ENCODE peak calls at places on chromosomes 11 and 22, in four cellular contexts. W, Y, A and J are unnamed samples.
A peak's percentile ranks its signal among the peaks of the same experiment; 100 is the strongest.

GRCh38 chr11:1559103-1559951 is 12.7 kb downstream of the DUSP8 start:
- DNase-seq in W (peak; percentile 99), Y (no peak), A (peak; percentile 91), J (peak; percentile 63)

GRCh38 chr11:41018224-41018623 is 441.2 kb downstream of the LRRC4C start:
- DNase-seq in W (no peak), Y (no peak), A (no peak), J (no peak)

GRCh38 chr11:95994340-95994728 is 70.4 kb upstream of the MTMR2 start:
- DNase-seq in W (no peak), Y (no peak), A (no peak), J (no peak)

GRCh38 chr11:45391168-45391850 is 105.2 kb upstream of the SYT13 start:
- DNase-seq in W (peak; percentile 30), Y (no peak), A (no peak), J (peak; percentile 28)

GRCh38 chr22:36940676-36941075 is 27.2 kb downstream of the CSF2RB start:
- DNase-seq in W (no peak), Y (no peak), A (no peak), J (no peak)

GRCh38 chr11:111734383-111735261 is 31.6 kb downstream of the PPP2R1B start:
- DNase-seq in W (no peak), Y (no peak), A (no peak), J (no peak)

GRCh38 chr22:38841211-38841610 is 2.6 kb downstream of the NPTXR start:
- DNase-seq in W (no peak), Y (no peak), A (peak; percentile 59), J (no peak)

GRCh38 chr22:25407226-25407858 is 157.1 kb upstream of the GRK3 start:
- DNase-seq in W (no peak), Y (no peak), A (no peak), J (no peak)

GRCh38 chr11:114501901-114502300 is 57.8 kb downstream of the NXPE1 start:
- DNase-seq in W (no peak), Y (no peak), A (no peak), J (no peak)

GRCh38 chr11:94678236-94678635 is 89.9 kb upstream of the AMOTL1 start:
- DNase-seq in W (no peak), Y (no peak), A (no peak), J (peak; percentile 6)

GRCh38 chr22:50520826-50521453 is 4.5 kb downstream of the SCO2 start:
- DNase-seq in W (no peak), Y (no peak), A (no peak), J (no peak)

GRCh38 chr22:30502153-30502552 is 3.3 kb downstream of the SEC14L4 start:
- DNase-seq in W (no peak), Y (no peak), A (no peak), J (no peak)

GRCh38 chr11:79348976-79349682 is 91.7 kb downstream of the TENM4 start:
- DNase-seq in W (no peak), Y (no peak), A (no peak), J (no peak)

GRCh38 chr11:121163658-121164308 is 62.7 kb downstream of the TECTA start:
- DNase-seq in W (no peak), Y (no peak), A (no peak), J (no peak)

GRCh38 chr22:36180038-36180880 is 19.7 kb upstream of the APOL3 start:
- DNase-seq in W (peak; percentile 93), Y (no peak), A (peak; percentile 92), J (peak; percentile 77)

GRCh38 chr11:44630511-44631210 is 65.2 kb downstream of the CD82 start:
- DNase-seq in W (peak; percentile 57), Y (no peak), A (no peak), J (no peak)

GRCh38 chr22:46057206-46057605 is 80.2 kb upstream of the WNT7B start:
- DNase-seq in W (peak; percentile 75), Y (no peak), A (no peak), J (peak; percentile 52)

GRCh38 chr11:108983621-108984020 is 318.8 kb downstream of the DDX10 start:
- DNase-seq in W (no peak), Y (no peak), A (no peak), J (no peak)

GRCh38 chr11:112421854-112422253 is 161.2 kb upstream of the PLET1 start:
- DNase-seq in W (no peak), Y (no peak), A (no peak), J (no peak)

GRCh38 chr22:40499187-40499753 is 128.9 kb downstream of the SGSM3 start:
- DNase-seq in W (no peak), Y (peak; percentile 90), A (no peak), J (peak; percentile 99)

GRCh38 chr11:69915501-69916250 is 96.5 kb upstream of the FGF3 start:
- DNase-seq in W (peak; percentile 84), Y (no peak), A (peak; percentile 90), J (peak; percentile 57)

GRCh38 chr22:17884084-17884483 is 109.8 kb upstream of the BID start:
- DNase-seq in W (no peak), Y (no peak), A (no peak), J (no peak)

GRCh38 chr11:23143031-23143430 is 282.8 kb upstream of the CCDC179 start:
- DNase-seq in W (no peak), Y (no peak), A (no peak), J (no peak)

GRCh38 chr11:128365044-128365443 is 222.3 kb downstream of the ETS1 start:
- DNase-seq in W (no peak), Y (peak; percentile 52), A (no peak), J (peak; percentile 73)

GRCh38 chr11:70504246-70505020 is 106.1 kb downstream of the CTTN start:
- DNase-seq in W (peak; percentile 50), Y (no peak), A (peak; percentile 58), J (no peak)

GRCh38 chr11:107011977-107012376 is 6.3 kb downstream of the GUCY1A2 start:
- DNase-seq in W (no peak), Y (no peak), A (no peak), J (peak; percentile 57)

GRCh38 chr22:27986459-27986858 is 67.4 kb upstream of the PITPNB start:
- DNase-seq in W (peak; percentile 9), Y (no peak), A (peak; percentile 2), J (no peak)

GRCh38 chr11:116813781-116814471 is 9.2 kb downstream of the APOA4 start:
- DNase-seq in W (peak; percentile 33), Y (no peak), A (no peak), J (no peak)

GRCh38 chr11:43124272-43124920 is 187.4 kb upstream of the API5 start:
- DNase-seq in W (no peak), Y (no peak), A (no peak), J (no peak)

GRCh38 chr22:47218671-47219070 is 456.2 kb downstream of the TBC1D22A start:
- DNase-seq in W (peak; percentile 41), Y (no peak), A (no peak), J (no peak)

GRCh38 chr11:22190827-22191463 is 1.9 kb upstream of the ANO5 start:
- DNase-seq in W (no peak), Y (no peak), A (no peak), J (no peak)

GRCh38 chr22:33461698-33462434 is 403.7 kb upstream of the SYN3 start:
- DNase-seq in W (no peak), Y (no peak), A (no peak), J (no peak)

GRCh38 chr22:33467067-33467466 is 408.9 kb upstream of the SYN3 start:
- DNase-seq in W (no peak), Y (no peak), A (no peak), J (no peak)

GRCh38 chr22:33465554-33465953 is 407.4 kb upstream of the SYN3 start:
- DNase-seq in W (no peak), Y (no peak), A (no peak), J (no peak)

GRCh38 chr22:33467718-33468117 is 409.5 kb upstream of the SYN3 start:
- DNase-seq in W (no peak), Y (no peak), A (no peak), J (peak; percentile 5)

GRCh38 chr22:33464698-33465097 is 406.5 kb upstream of the SYN3 start:
- DNase-seq in W (no peak), Y (no peak), A (no peak), J (no peak)
- TF ChIP-seq CTCF in W (no peak), Y (no peak), A (no peak), J (no peak)

GRCh38 chr11:65456418-65456817 is 33.8 kb downstream of the NEAT1 start:
- DNase-seq in W (no peak), Y (no peak), A (no peak), J (peak; percentile 31)
- H3K4me3 ChIP-seq in W (no peak overlapping the region), Y (no peak overlapping the region), A (no peak overlapping the region), J (no peak overlapping the region)

DNA sequence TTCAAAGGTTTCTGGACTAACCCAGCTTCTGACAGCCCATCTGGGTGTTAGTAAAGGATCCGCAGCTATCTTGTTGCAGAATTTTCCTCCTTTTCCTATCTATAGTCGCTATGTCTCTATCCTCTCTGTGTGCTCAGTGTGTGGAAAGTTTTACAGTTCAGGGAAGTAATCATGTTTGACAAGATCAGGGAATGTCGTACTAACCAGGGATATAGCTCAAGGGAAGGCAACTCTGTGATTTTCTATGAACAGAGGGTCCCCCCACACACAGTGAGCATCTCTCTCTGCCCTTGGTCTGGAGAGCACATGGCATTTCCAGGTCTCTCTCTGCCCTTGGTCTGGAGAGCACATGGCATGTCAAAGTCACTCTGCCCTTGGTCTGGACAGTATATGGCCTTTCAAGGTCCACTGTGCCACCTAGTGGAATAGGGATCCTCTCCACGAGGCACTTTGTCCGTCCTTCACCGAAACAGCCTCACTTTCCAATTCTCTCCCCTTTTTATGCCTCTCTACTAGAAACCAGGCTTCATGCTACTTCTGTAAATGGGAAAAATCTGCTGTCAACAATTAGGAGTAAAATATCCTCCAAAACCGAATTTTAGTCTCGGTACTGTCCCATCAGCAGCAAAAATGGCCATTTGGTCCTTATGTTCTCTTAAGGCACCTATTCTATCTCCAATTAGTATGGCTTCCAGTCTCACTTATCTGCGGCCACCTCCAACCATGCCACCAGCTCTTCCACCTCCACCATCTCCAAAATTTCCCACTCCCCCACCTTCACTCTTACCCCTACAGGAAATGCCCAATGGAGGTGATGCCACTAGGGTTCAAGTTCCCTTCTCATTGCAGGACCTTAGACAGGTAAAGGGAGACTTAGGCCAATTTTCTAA is 88.7 kb downstream of the IGLL5 start:
- DNase-seq in W (no peak), Y (no peak), A (no peak), J (no peak)
- TF ChIP-seq CTCF in W (no peak), Y (no peak), A (no peak), J (no peak)

GRCh38 chr11:76785513-76785912 is 2.4 kb downstream of the TSKU start:
- DNase-seq in W (no peak), Y (no peak), A (no peak), J (no peak)
- H3K4me3 ChIP-seq in W (no peak overlapping the region), Y (peak overlapping the region; percentile 98), A (peak overlapping the region; percentile 88), J (peak overlapping the region; percentile 94)

GRCh38 chr22:21796231-21796630 is 60.6 kb upstream of the YPEL1 start:
- DNase-seq in W (no peak), Y (no peak), A (no peak), J (no peak)

GRCh38 chr22:21791635-21792625 is 56.3 kb upstream of the YPEL1 start:
- DNase-seq in W (no peak), Y (no peak), A (no peak), J (peak; percentile 15)

DNA sequence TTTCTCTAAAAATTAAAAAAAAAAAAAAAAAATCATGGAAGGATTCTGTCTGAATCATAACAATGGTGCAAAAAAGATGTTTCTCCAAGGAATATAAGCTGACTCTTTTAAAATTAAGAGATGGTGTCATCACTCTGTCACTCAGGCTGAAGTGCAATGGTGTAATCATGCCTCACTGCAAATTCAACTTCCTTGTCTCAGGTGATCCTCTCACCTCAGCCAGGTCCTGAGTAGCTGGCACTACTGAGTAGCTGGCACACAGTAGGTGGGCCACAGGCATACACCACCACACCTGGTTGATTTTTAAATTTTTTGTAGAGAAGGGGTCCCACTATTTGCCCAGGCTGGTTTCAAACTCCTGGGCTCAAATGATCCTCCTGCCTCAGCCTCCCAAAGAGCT is 54.8 kb upstream of the YPEL1 start:
- DNase-seq in W (no peak), Y (no peak), A (no peak), J (no peak)
- TF ChIP-seq CTCF in W (no peak), Y (no peak), A (no peak), J (no peak)